ENCODE peak calls at places on chromosome 9, in nine cellular contexts. C is NCI-H226, X is NCI-H345, N is cardiac fibroblast, U is GM12891, E is GM13977, P is sciatic nerve, M is ovary, O is retina. H is an unnamed sample.

GRCh38 chr9:14051459-14051858 is 262.5 kb downstream of the NFIB start:
- DNase-seq in E (no peak), P (no peak), X (no peak), U (no peak), N (peak), M (no peak), O (no peak), C (no peak), H (no peak)

GRCh38 chr9:33778700-33779351 is 16.5 kb upstream of the PRSS3 start:
- DNase-seq in U (peak), E (peak), O (peak), N (peak), C (no peak), M (no peak), P (no peak), X (peak), H (peak)

GRCh38 chr9:106897223-106897622 is 34.3 kb downstream of the ZNF462 start:
- DNase-seq in C (peak), P (no peak), N (peak), X (no peak), M (no peak), U (no peak), E (no peak), O (no peak), H (no peak)

GRCh38 chr9:107251756-107252322 is 31.2 kb upstream of the RAD23B start:
- DNase-seq in X (peak), C (peak), N (peak), U (no peak), O (no peak), M (peak), E (no peak), P (no peak), H (no peak)

GRCh38 chr9:109922617-109923260 is 142.7 kb downstream of the PALM2AKAP2 start:
- DNase-seq in X (no peak), O (no peak), E (no peak), U (no peak), C (no peak), N (no peak), P (no peak), M (no peak), H (no peak)

GRCh38 chr9:34157308-34157707 is 21.5 kb upstream of the UBAP1 start:
- DNase-seq in P (no peak), X (no peak), N (no peak), O (no peak), U (no peak), C (no peak), M (no peak), E (no peak), H (no peak)

GRCh38 chr9:71795097-71795807 is 26.9 kb upstream of the CEMIP2 start:
- DNase-seq in X (no peak), U (peak), O (no peak), P (no peak), C (no peak), E (peak), M (no peak), N (no peak), H (peak)

GRCh38 chr9:119801311-119801710 is 432.1 kb upstream of the BRINP1 start:
- DNase-seq in O (no peak), X (no peak), C (no peak), E (no peak), U (no peak), P (no peak), N (no peak), M (no peak), H (no peak)

GRCh38 chr9:70510157-70510770 is 95.8 kb upstream of the KLF9 start:
- DNase-seq in N (peak), O (no peak), E (peak), P (no peak), U (no peak), M (peak), C (no peak), X (no peak), H (peak)

GRCh38 chr9:25724424-25724823 is 46.2 kb upstream of the TUSC1 start:
- DNase-seq in X (no peak), P (no peak), M (no peak), O (no peak), U (no peak), C (peak), N (peak), E (no peak), H (no peak)

GRCh38 chr9:10268500-10269485 is 344.0 kb downstream of the PTPRD start:
- DNase-seq in N (peak), E (peak), O (peak), X (peak), M (no peak), P (no peak), U (peak), C (no peak), H (no peak)

GRCh38 chr9:81162361-81162760 is 527.0 kb downstream of the TLE1 start:
- DNase-seq in X (no peak), U (no peak), C (peak), O (no peak), E (no peak), P (no peak), M (no peak), N (no peak), H (no peak)

GRCh38 chr9:84851935-84852585 is 182.5 kb downstream of the NTRK2 start:
- DNase-seq in O (peak), X (peak), M (peak), N (peak), P (no peak), C (peak), E (no peak), U (no peak), H (no peak)

GRCh38 chr9:89661391-89661949 is 56.7 kb downstream of the GADD45G start:
- DNase-seq in U (no peak), X (no peak), M (no peak), O (no peak), P (peak), E (no peak), N (no peak), C (no peak), H (no peak)

GRCh38 chr9:130352586-130353285 is 87.2 kb downstream of the HMCN2 start:
- DNase-seq in M (no peak), N (no peak), O (no peak), P (no peak), U (no peak), E (no peak), X (no peak), C (no peak), H (no peak)

GRCh38 chr9:116087246-116087645 is 66.3 kb upstream of the PAPPA start:
- DNase-seq in N (peak), P (no peak), E (no peak), U (no peak), X (peak), O (no peak), M (no peak), C (peak), H (no peak)

GRCh38 chr9:87701931-87702421 is 23.9 kb upstream of the CTSL start:
- DNase-seq in O (no peak), M (no peak), E (no peak), U (no peak), X (no peak), N (no peak), C (no peak), P (no peak), H (no peak)